ENCODE peak calls at places on chromosomes 2 and 18, in six cellular contexts. I, Y, B, R, O and Q are unnamed samples.

GRCh38 chr2:120109186-120110061 is 96.5 kb downstream of the EPB41L5 start:
- DNase-seq in I (peak; percentile 34), Y (peak; percentile 84), B (no peak), R (peak; percentile 55), O (no peak), Q (no peak)

GRCh38 chr2:66301073-66301766 is 133.7 kb upstream of the MEIS1 start:
- DNase-seq in I (no peak), Y (peak; percentile 2), B (no peak), R (no peak), O (no peak), Q (no peak)

GRCh38 chr2:74735544-74735943 is 81.5 kb downstream of the SEMA4F start:
- DNase-seq in I (no peak), Y (no peak), B (no peak), R (no peak), O (no peak), Q (no peak)

GRCh38 chr2:36530178-36530982 is 67.6 kb downstream of the FEZ2 start:
- DNase-seq in I (peak; percentile 49), Y (peak; percentile 25), B (no peak), R (peak; percentile 58), O (no peak), Q (no peak)

GRCh38 chr2:27320958-27321543 is 1.8 kb downstream of the MPV17 start:
- DNase-seq in I (peak; percentile 99), Y (peak; percentile 99), B (peak; percentile 94), R (peak; percentile 99), O (peak; percentile 90), Q (no peak)

GRCh38 chr2:222448806-222449205 is 24.5 kb downstream of the SGPP2 start:
- DNase-seq in I (peak; percentile 70), Y (peak; percentile 61), B (no peak), R (no peak), O (no peak), Q (no peak)

GRCh38 chr2:29238497-29238896 is 123.3 kb downstream of the CLIP4 start:
- DNase-seq in I (peak; percentile 10), Y (peak; percentile 46), B (peak; percentile 12), R (peak; percentile 33), O (no peak), Q (no peak)

GRCh38 chr2:206443735-206444527 is 599 bp downstream of the ADAM23 start:
- DNase-seq in I (no peak), Y (no peak), B (no peak), R (no peak), O (no peak), Q (peak; percentile 68)

GRCh38 chr18:79518028-79518682 is 122.4 kb downstream of the NFATC1 start:
- DNase-seq in I (no peak), Y (no peak), B (no peak), R (no peak), O (peak; percentile 52), Q (no peak)

GRCh38 chr2:234453216-234453615 is 43.7 kb downstream of the ARL4C start:
- DNase-seq in I (no peak), Y (no peak), B (no peak), R (no peak), O (no peak), Q (no peak)

GRCh38 chr2:27202829-27203228 is 9.0 kb upstream of the ATRAID start:
- DNase-seq in I (no peak), Y (peak; percentile 35), B (no peak), R (no peak), O (no peak), Q (no peak)

GRCh38 chr2:2825062-2825461 is 494.0 kb upstream of the MYT1L start:
- DNase-seq in I (no peak), Y (no peak), B (no peak), R (no peak), O (no peak), Q (no peak)

GRCh38 chr2:149357058-149357457 is 26.7 kb downstream of the LYPD6 start:
- DNase-seq in I (no peak), Y (no peak), B (no peak), R (no peak), O (no peak), Q (no peak)

GRCh38 chr2:155215037-155215707 is 516.7 kb downstream of the KCNJ3 start:
- DNase-seq in I (no peak), Y (no peak), B (no peak), R (no peak), O (no peak), Q (no peak)

GRCh38 chr18:30908381-30908780 is 134.2 kb downstream of the DSC3 start:
- DNase-seq in I (no peak), Y (no peak), B (no peak), R (no peak), O (no peak), Q (no peak)

GRCh38 chr2:159518321-159519005 is 97.9 kb downstream of the BAZ2B start:
- DNase-seq in I (no peak), Y (no peak), B (no peak), R (no peak), O (no peak), Q (no peak)

GRCh38 chr2:30366199-30366691 is 80.8 kb upstream of the LCLAT1 start:
- DNase-seq in I (no peak), Y (peak; percentile 86), B (no peak), R (peak; percentile 56), O (no peak), Q (no peak)

GRCh38 chr18:9535430-9535972 is 60.2 kb downstream of the RALBP1 start:
- DNase-seq in I (peak; percentile 95), Y (no peak), B (no peak), R (peak; percentile 94), O (no peak), Q (no peak)

GRCh38 chr18:58828399-58829121 is 36.1 kb upstream of the ZNF532 start:
- DNase-seq in I (no peak), Y (no peak), B (no peak), R (no peak), O (no peak), Q (no peak)

GRCh38 chr18:48814490-48815181 is 136.1 kb downstream of the SMAD7 start:
- DNase-seq in I (no peak), Y (no peak), B (no peak), R (peak; percentile 21), O (no peak), Q (no peak)

GRCh38 chr18:7789853-7790552 is 222.9 kb downstream of the PTPRM start:
- DNase-seq in I (peak; percentile 23), Y (peak; percentile 25), B (peak; percentile 2), R (peak; percentile 30), O (no peak), Q (peak; percentile 20)

GRCh38 chr2:183001948-183002347 is 36.3 kb downstream of the NCKAP1 start:
- DNase-seq in I (no peak), Y (no peak), B (no peak), R (no peak), O (no peak), Q (no peak)

GRCh38 chr2:64817453-64817852 is 163.7 kb upstream of the SERTAD2 start:
- DNase-seq in I (no peak), Y (no peak), B (no peak), R (no peak), O (no peak), Q (no peak)

GRCh38 chr2:96549967-96550786 is 13.6 kb downstream of the ARID5A start:
- DNase-seq in I (no peak), Y (no peak), B (no peak), R (no peak), O (peak; percentile 80), Q (no peak)

GRCh38 chr2:150588210-150588870 is 100.9 kb upstream of the RND3 start:
- DNase-seq in I (no peak), Y (no peak), B (no peak), R (no peak), O (no peak), Q (no peak)

GRCh38 chr2:6954586-6954985 is 37.4 kb downstream of the RNF144A start:
- DNase-seq in I (no peak), Y (no peak), B (no peak), R (no peak), O (no peak), Q (no peak)

GRCh38 chr2:69831354-69831905 is 2.0 kb downstream of the GMCL1 start:
- DNase-seq in I (no peak), Y (peak; percentile 59), B (no peak), R (no peak), O (no peak), Q (no peak)

GRCh38 chr18:22399949-22400348 is 17.8 kb downstream of the CTAGE1 start:
- DNase-seq in I (no peak), Y (no peak), B (no peak), R (no peak), O (no peak), Q (no peak)

GRCh38 chr2:240129311-240129710 is 6.8 kb downstream of the COPS9 start:
- DNase-seq in I (no peak), Y (no peak), B (no peak), R (no peak), O (peak; percentile 18), Q (no peak)

GRCh38 chr2:231684314-231685223 is 23.8 kb upstream of the PTMA start:
- DNase-seq in I (no peak), Y (no peak), B (no peak), R (no peak), O (no peak), Q (no peak)

GRCh38 chr2:205556841-205557539 is 125.3 kb upstream of the NRP2 start:
- DNase-seq in I (no peak), Y (peak; percentile 18), B (no peak), R (no peak), O (no peak), Q (peak; percentile 12)

GRCh38 chr2:160091381-160091780 is 29.0 kb upstream of the PLA2R1 start:
- DNase-seq in I (peak; percentile 33), Y (peak; percentile 47), B (no peak), R (peak; percentile 53), O (no peak), Q (no peak)

GRCh38 chr2:166417669-166418068 is 41.9 kb upstream of the SCN9A start:
- DNase-seq in I (peak; percentile 47), Y (peak; percentile 23), B (no peak), R (peak; percentile 46), O (no peak), Q (no peak)

GRCh38 chr18:57816208-57816999 is 13.3 kb upstream of the ATP8B1 start:
- DNase-seq in I (no peak), Y (no peak), B (no peak), R (no peak), O (no peak), Q (no peak)

GRCh38 chr2:38116762-38117161 is 40.8 kb upstream of the CYP1B1 start:
- DNase-seq in I (peak; percentile 64), Y (peak; percentile 21), B (no peak), R (peak; percentile 65), O (no peak), Q (no peak)

GRCh38 chr2:68653538-68653982 is 10.2 kb downstream of the PROKR1 start:
- DNase-seq in I (peak; percentile 30), Y (peak; percentile 93), B (no peak), R (no peak), O (no peak), Q (no peak)

GRCh38 chr2:118670868-118671267 is 176.6 kb downstream of the EN1 start:
- DNase-seq in I (peak; percentile 56), Y (no peak), B (no peak), R (peak; percentile 16), O (no peak), Q (no peak)

GRCh38 chr18:32372047-32372380 is 98.7 kb downstream of the GAREM1 start:
- DNase-seq in I (no peak), Y (no peak), B (no peak), R (no peak), O (no peak), Q (no peak)

GRCh38 chr2:201879986-201880385 is 73.6 kb downstream of the CDK15 start:
- DNase-seq in I (no peak), Y (peak; percentile 17), B (no peak), R (no peak), O (no peak), Q (no peak)